ENCODE peak calls at places on chromosomes 12 and 14, in four cellular contexts. One of them, this sample, is unnamed.

GRCh38 chr12:52847335-52848102 is 1.3 kb downstream of the KRT78 start:
- DNase-seq in Calu3: peak; percentile 78
- DNase-seq in pancreas: no peak
- DNase-seq in GM10248: no peak
- DNase-seq in this sample: no peak

GRCh38 chr12:76556373-76556772 is 3.2 kb downstream of the OSBPL8 start:
- DNase-seq in GM10248: no peak
- DNase-seq in pancreas: no peak
- DNase-seq in Calu3: no peak
- DNase-seq in this sample: no peak

GRCh38 chr12:12538535-12538934 is 24.1 kb downstream of the DUSP16 start:
- DNase-seq in Calu3: no peak
- DNase-seq in GM10248: no peak
- DNase-seq in pancreas: no peak
- DNase-seq in this sample: no peak

GRCh38 chr12:121845699-121846098 is 13.0 kb downstream of the HPD start:
- DNase-seq in Calu3: no peak
- DNase-seq in GM10248: no peak
- DNase-seq in pancreas: no peak
- DNase-seq in this sample: no peak

GRCh38 chr12:79127268-79127895 is 262.8 kb downstream of the SYT1 start:
- DNase-seq in Calu3: no peak
- DNase-seq in pancreas: no peak
- DNase-seq in GM10248: no peak
- DNase-seq in this sample: peak; percentile 14

GRCh38 chr12:76945867-76946266 is 67.0 kb upstream of the CSRP2 start:
- DNase-seq in GM10248: no peak
- DNase-seq in Calu3: no peak
- DNase-seq in pancreas: no peak
- DNase-seq in this sample: no peak

GRCh38 chr12:168763-169525 is 45.0 kb downstream of the SLC6A12 start:
- DNase-seq in pancreas: peak; percentile 28
- DNase-seq in Calu3: no peak
- DNase-seq in GM10248: no peak
- DNase-seq in this sample: no peak

GRCh38 chr12:91811481-91812287 is 334.0 kb downstream of the BTG1 start:
- DNase-seq in pancreas: peak; percentile 45
- DNase-seq in Calu3: peak; percentile 82
- DNase-seq in GM10248: peak; percentile 27
- DNase-seq in this sample: peak; percentile 26

GRCh38 chr14:105073720-105074600 is 8.7 kb upstream of the GPR132 start:
- DNase-seq in Calu3: no peak
- DNase-seq in GM10248: no peak
- DNase-seq in pancreas: peak; percentile 60
- DNase-seq in this sample: no peak

GRCh38 chr12:64675795-64676194 is 65.5 kb downstream of the RASSF3 start:
- DNase-seq in Calu3: peak; percentile 61
- DNase-seq in pancreas: no peak
- DNase-seq in GM10248: no peak
- DNase-seq in this sample: no peak

GRCh38 chr12:59858508-59858907 is 262.7 kb downstream of the SLC16A7 start:
- DNase-seq in pancreas: no peak
- DNase-seq in GM10248: no peak
- DNase-seq in Calu3: no peak
- DNase-seq in this sample: no peak

GRCh38 chr14:68862954-68863594 is 70.2 kb upstream of the ZFP36L1 start:
- DNase-seq in Calu3: peak; percentile 82
- DNase-seq in pancreas: no peak
- DNase-seq in GM10248: peak; percentile 75
- DNase-seq in this sample: peak; percentile 78

GRCh38 chr14:91059576-91060471 is 617 bp downstream of the RPS6KA5 start:
- DNase-seq in pancreas: peak; percentile 84
- DNase-seq in GM10248: peak; percentile 61
- DNase-seq in Calu3: peak; percentile 72
- DNase-seq in this sample: peak; percentile 70

GRCh38 chr14:67815573-67816235 is 686 bp downstream of the ZFYVE26 start:
- DNase-seq in GM10248: no peak
- DNase-seq in Calu3: no peak
- DNase-seq in pancreas: no peak
- DNase-seq in this sample: no peak

GRCh38 chr14:26138764-26139445 is 458.9 kb downstream of the NOVA1 start:
- DNase-seq in Calu3: no peak
- DNase-seq in pancreas: no peak
- DNase-seq in GM10248: no peak
- DNase-seq in this sample: no peak

GRCh38 chr12:19869413-19869812 is 430.1 kb downstream of the AEBP2 start:
- DNase-seq in GM10248: no peak
- DNase-seq in Calu3: no peak
- DNase-seq in pancreas: no peak
- DNase-seq in this sample: no peak

GRCh38 chr14:100584056-100585031 is 2.9 kb downstream of the BEGAIN start:
- DNase-seq in GM10248: no peak
- DNase-seq in pancreas: peak; percentile 31
- DNase-seq in Calu3: no peak
- DNase-seq in this sample: no peak

GRCh38 chr14:68639518-68640292 is 153.2 kb downstream of the ZFP36L1 start:
- DNase-seq in GM10248: no peak
- DNase-seq in Calu3: no peak
- DNase-seq in pancreas: no peak
- DNase-seq in this sample: no peak

GRCh38 chr12:25069221-25069620 is 120.3 kb upstream of the BCAT1 start:
- DNase-seq in pancreas: no peak
- DNase-seq in GM10248: no peak
- DNase-seq in Calu3: no peak
- DNase-seq in this sample: no peak

GRCh38 chr12:117760990-117761389 is 207.8 kb downstream of the KSR2 start:
- DNase-seq in Calu3: no peak
- DNase-seq in GM10248: no peak
- DNase-seq in pancreas: peak; percentile 51
- DNase-seq in this sample: no peak

GRCh38 chr12:79233341-79233761 is 368.8 kb downstream of the SYT1 start:
- DNase-seq in GM10248: peak; percentile 15
- DNase-seq in pancreas: no peak
- DNase-seq in Calu3: no peak
- DNase-seq in this sample: peak; percentile 11

GRCh38 chr14:89000007-89000942 is 175.8 kb downstream of the TTC8 start:
- DNase-seq in GM10248: no peak
- DNase-seq in Calu3: peak; percentile 41
- DNase-seq in pancreas: no peak
- DNase-seq in this sample: no peak

GRCh38 chr14:77024171-77024627 is 4.3 kb downstream of the IRF2BPL start:
- DNase-seq in pancreas: no peak
- DNase-seq in GM10248: no peak
- DNase-seq in Calu3: no peak
- DNase-seq in this sample: no peak

GRCh38 chr14:77025744-77026165 is 2.8 kb downstream of the IRF2BPL start:
- DNase-seq in GM10248: no peak
- DNase-seq in pancreas: peak; percentile 84
- DNase-seq in Calu3: no peak
- DNase-seq in this sample: no peak

GRCh38 chr14:77026166-77026929 is 2.2 kb downstream of the IRF2BPL start:
- DNase-seq in GM10248: no peak
- DNase-seq in Calu3: no peak
- DNase-seq in pancreas: peak; percentile 88
- DNase-seq in this sample: no peak

GRCh38 chr14:77022219-77022852 is 6.2 kb downstream of the IRF2BPL start:
- DNase-seq in pancreas: no peak
- DNase-seq in Calu3: no peak
- DNase-seq in GM10248: peak; percentile 51
- DNase-seq in this sample: peak; percentile 67

GRCh38 chr14:77023001-77023996 is 5.2 kb downstream of the IRF2BPL start:
- DNase-seq in GM10248: no peak
- DNase-seq in pancreas: no peak
- DNase-seq in Calu3: peak; percentile 68
- DNase-seq in this sample: no peak
- TF ChIP-seq CTCF in GM10248: no peak
- TF ChIP-seq CTCF in pancreas: no peak
- TF ChIP-seq CTCF in Calu3: no peak
- TF ChIP-seq CTCF in this sample: no peak

GRCh38 chr14:52473557-52473956 is 78.7 kb downstream of the TXNDC16 start:
- DNase-seq in pancreas: no peak
- DNase-seq in GM10248: peak; percentile 37
- DNase-seq in Calu3: peak; percentile 4
- DNase-seq in this sample: peak; percentile 31
- TF ChIP-seq CTCF in pancreas: no peak
- TF ChIP-seq CTCF in GM10248: peak; percentile 13
- TF ChIP-seq CTCF in Calu3: no peak
- TF ChIP-seq CTCF in this sample: peak; percentile 34

DNA sequence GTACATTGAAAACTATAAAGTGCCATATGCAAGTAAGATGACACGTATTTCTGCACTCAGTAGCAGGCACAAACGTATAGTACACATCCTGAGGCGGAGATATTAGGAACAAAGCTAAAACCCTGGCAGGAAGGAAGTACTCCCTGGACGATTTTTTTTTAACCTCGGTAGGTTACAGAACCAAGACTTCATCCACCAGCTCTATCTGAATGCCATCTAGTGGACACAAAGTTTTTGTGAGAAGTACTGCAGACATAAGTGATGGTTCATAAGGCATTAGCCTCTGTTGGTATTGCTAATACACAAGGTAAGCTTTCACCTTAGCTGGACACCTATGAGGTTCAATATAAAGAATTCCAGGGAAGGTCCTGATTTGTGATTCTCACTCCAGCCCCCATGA is 83.0 kb upstream of the CCDC196 start:
- DNase-seq in GM10248: peak; percentile 11
- DNase-seq in pancreas: no peak
- DNase-seq in Calu3: no peak
- DNase-seq in this sample: no peak
- TF ChIP-seq CTCF in GM10248: peak; percentile 49
- TF ChIP-seq CTCF in pancreas: no peak
- TF ChIP-seq CTCF in Calu3: peak; percentile 45
- TF ChIP-seq CTCF in this sample: peak; percentile 61

GRCh38 chr14:64040044-64040443 is 187.2 kb downstream of the SYNE2 start:
- DNase-seq in pancreas: no peak
- DNase-seq in Calu3: no peak
- DNase-seq in GM10248: no peak
- DNase-seq in this sample: no peak
- TF ChIP-seq CTCF in pancreas: no peak
- TF ChIP-seq CTCF in Calu3: no peak
- TF ChIP-seq CTCF in GM10248: no peak
- TF ChIP-seq CTCF in this sample: no peak

GRCh38 chr12:118855858-118856257 is 125.5 kb upstream of the SRRM4 start:
- DNase-seq in GM10248: no peak
- DNase-seq in pancreas: no peak
- DNase-seq in Calu3: no peak
- DNase-seq in this sample: no peak

GRCh38 chr12:118853634-118854033 is 127.7 kb upstream of the SRRM4 start:
- DNase-seq in Calu3: no peak
- DNase-seq in GM10248: no peak
- DNase-seq in pancreas: no peak
- DNase-seq in this sample: no peak

DNA sequence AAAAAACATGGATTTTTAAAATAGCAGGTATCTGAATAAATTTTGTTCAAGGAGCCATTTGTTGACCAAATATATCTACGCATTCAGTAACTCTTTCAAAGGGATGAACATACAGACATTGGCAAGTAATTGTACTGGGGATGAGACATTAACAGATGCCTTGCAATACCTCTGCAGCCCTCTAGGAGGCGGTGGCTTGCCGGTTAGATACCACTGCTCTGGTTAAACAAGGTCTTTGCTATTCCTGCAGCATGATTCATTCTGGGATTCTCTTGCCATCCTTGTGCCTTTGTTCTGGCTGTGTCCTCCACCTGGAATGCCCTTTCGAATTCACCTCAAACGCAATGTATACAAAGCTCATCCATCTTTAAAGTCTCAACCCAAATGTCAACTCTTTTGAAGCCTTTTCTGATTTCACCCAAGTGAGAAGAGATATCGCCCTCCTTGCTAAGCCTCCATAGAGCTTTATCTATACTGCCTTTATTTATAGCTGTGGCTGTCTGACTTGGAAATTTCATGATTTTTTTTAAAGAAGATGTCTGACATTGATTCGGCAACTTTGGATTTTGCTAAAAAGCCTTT is 131.0 kb upstream of the SRRM4 start:
- DNase-seq in GM10248: peak; percentile 29
- DNase-seq in pancreas: peak; percentile 26
- DNase-seq in Calu3: peak; percentile 36
- DNase-seq in this sample: peak; percentile 25
- TF ChIP-seq CTCF in GM10248: peak; percentile 58
- TF ChIP-seq CTCF in pancreas: no peak
- TF ChIP-seq CTCF in Calu3: peak; percentile 72
- TF ChIP-seq CTCF in this sample: peak; percentile 70

GRCh38 chr14:61321385-61322010 is at the start of gene PRKCH:
- DNase-seq in Calu3: peak; percentile 87
- DNase-seq in GM10248: peak; percentile 82
- DNase-seq in pancreas: peak; percentile 93
- DNase-seq in this sample: peak; percentile 88
- TF ChIP-seq CTCF in Calu3: no peak
- TF ChIP-seq CTCF in GM10248: peak; percentile 59
- TF ChIP-seq CTCF in pancreas: no peak
- TF ChIP-seq CTCF in this sample: peak; percentile 41

DNA sequence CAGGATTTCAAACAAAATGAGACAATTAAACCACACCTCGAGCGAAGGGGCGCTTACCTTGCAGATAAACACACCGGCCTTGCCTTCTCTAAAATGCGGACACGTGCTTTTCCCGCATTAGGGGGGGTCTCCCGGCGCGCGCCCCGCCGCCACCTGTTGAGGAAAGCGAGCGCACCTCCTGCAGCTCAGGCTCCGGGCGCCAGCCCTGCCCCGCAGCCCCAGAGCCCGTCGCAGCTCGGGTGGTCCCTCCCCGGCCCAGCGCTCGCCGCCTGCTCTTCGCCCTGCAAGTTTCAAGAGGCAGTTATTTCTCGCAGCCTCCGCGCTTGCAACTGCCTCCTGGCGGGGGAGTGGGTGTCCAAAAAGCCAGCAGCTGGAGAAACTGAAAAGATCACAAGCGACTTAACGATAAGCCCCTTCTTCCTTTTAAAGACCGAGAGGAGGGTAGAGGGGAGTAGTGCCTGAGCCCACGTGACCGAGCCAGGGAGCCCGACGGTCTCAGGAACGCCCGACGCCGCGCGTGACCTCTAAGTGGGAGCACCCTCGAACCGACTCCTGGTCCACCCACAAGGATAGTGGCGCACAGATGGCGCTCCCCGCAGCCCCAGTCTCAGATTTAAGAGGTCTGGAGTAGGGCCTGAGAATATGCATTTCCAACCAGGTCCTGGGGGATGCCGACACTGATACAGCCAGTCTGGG is at the start of gene ESR2:
- DNase-seq in Calu3: peak; percentile 10
- DNase-seq in GM10248: peak; percentile 59
- DNase-seq in pancreas: peak; percentile 70
- DNase-seq in this sample: peak; percentile 71
- TF ChIP-seq CTCF in Calu3: no peak
- TF ChIP-seq CTCF in GM10248: peak; percentile 28
- TF ChIP-seq CTCF in pancreas: no peak
- TF ChIP-seq CTCF in this sample: peak; percentile 15

This sample was measured in GM13977.